ENCODE peak calls at places on chromosome 16, in ten cellular contexts. N, A, Q, S, M, L, K, B, P and J are unnamed samples.

GRCh38 chr16:57039148-57039812 is 49.9 kb downstream of the NLRC5 start:
- DNase-seq in N (no peak), A (no peak), Q (no peak), S (no peak), M (peak; percentile 57), L (no peak), K (peak; percentile 49), B (peak; percentile 43), P (no peak), J (no peak)

GRCh38 chr16:87393680-87394055 is 1.5 kb downstream of the MAP1LC3B start:
- DNase-seq in N (no peak), A (no peak), Q (no peak), S (no peak), M (no peak), L (no peak), K (no peak), B (no peak), P (no peak), J (no peak)

GRCh38 chr16:25716186-25716585 is 24.4 kb downstream of the HS3ST4 start:
- DNase-seq in N (no peak), A (no peak), Q (no peak), S (no peak), M (no peak), L (no peak), K (no peak), B (no peak), P (no peak), J (no peak)

GRCh38 chr16:29816694-29817441 is 916 bp downstream of the PAGR1 start:
- DNase-seq in N (no peak), A (peak; percentile 74), Q (no peak), S (peak; percentile 77), M (peak; percentile 67), L (peak; percentile 58), K (no peak), B (peak; percentile 55), P (peak; percentile 44), J (no peak)

GRCh38 chr16:77499373-77500285 is 64.8 kb upstream of the ADAMTS18 start:
- DNase-seq in N (peak; percentile 11), A (no peak), Q (no peak), S (peak; percentile 38), M (no peak), L (peak; percentile 29), K (no peak), B (no peak), P (no peak), J (no peak)

GRCh38 chr16:55480228-55480655 is 1.2 kb downstream of the MMP2 start:
- DNase-seq in N (peak; percentile 84), A (peak; percentile 57), Q (no peak), S (peak; percentile 97), M (no peak), L (peak; percentile 84), K (peak; percentile 84), B (no peak), P (no peak), J (no peak)

GRCh38 chr16:56279132-56279531 is 87.8 kb downstream of the GNAO1 start:
- DNase-seq in N (no peak), A (no peak), Q (no peak), S (no peak), M (no peak), L (no peak), K (no peak), B (no peak), P (peak; percentile 21), J (peak; percentile 45)

GRCh38 chr16:84505249-84506156 is 1.0 kb upstream of the MEAK7 start:
- DNase-seq in N (no peak), A (no peak), Q (no peak), S (peak; percentile 54), M (no peak), L (no peak), K (no peak), B (no peak), P (no peak), J (no peak)

GRCh38 chr16:66274335-66275110 is 92.0 kb upstream of the CDH5 start:
- DNase-seq in N (no peak), A (no peak), Q (no peak), S (no peak), M (peak; percentile 43), L (no peak), K (no peak), B (no peak), P (no peak), J (no peak)

GRCh38 chr16:19330801-19331484 is 45.4 kb downstream of the CLEC19A start:
- DNase-seq in N (no peak), A (no peak), Q (no peak), S (no peak), M (no peak), L (no peak), K (no peak), B (no peak), P (no peak), J (no peak)

GRCh38 chr16:22632621-22633020 is 121.9 kb downstream of the NPIPB5 start:
- DNase-seq in N (no peak), A (no peak), Q (no peak), S (no peak), M (no peak), L (no peak), K (no peak), B (no peak), P (no peak), J (no peak)

GRCh38 chr16:56956756-56957155 is 5.0 kb upstream of the CETP start:
- DNase-seq in N (no peak), A (no peak), Q (no peak), S (no peak), M (no peak), L (no peak), K (no peak), B (no peak), P (no peak), J (no peak)

GRCh38 chr16:16018705-16019104 is 69.3 kb downstream of the ABCC1 start:
- DNase-seq in N (no peak), A (no peak), Q (no peak), S (no peak), M (no peak), L (no peak), K (no peak), B (no peak), P (no peak), J (no peak)

GRCh38 chr16:68644715-68645493 is at the start of gene CDH3:
- DNase-seq in N (no peak), A (peak; percentile 74), Q (no peak), S (peak; percentile 84), M (peak; percentile 45), L (no peak), K (no peak), B (peak; percentile 48), P (no peak), J (no peak)
- TF ChIP-seq CTCF in N (no peak), A (no peak), Q (no peak), S (no peak), M (no peak), L (no peak), K (no peak), B (no peak), P (no peak), J (no peak)

DNA sequence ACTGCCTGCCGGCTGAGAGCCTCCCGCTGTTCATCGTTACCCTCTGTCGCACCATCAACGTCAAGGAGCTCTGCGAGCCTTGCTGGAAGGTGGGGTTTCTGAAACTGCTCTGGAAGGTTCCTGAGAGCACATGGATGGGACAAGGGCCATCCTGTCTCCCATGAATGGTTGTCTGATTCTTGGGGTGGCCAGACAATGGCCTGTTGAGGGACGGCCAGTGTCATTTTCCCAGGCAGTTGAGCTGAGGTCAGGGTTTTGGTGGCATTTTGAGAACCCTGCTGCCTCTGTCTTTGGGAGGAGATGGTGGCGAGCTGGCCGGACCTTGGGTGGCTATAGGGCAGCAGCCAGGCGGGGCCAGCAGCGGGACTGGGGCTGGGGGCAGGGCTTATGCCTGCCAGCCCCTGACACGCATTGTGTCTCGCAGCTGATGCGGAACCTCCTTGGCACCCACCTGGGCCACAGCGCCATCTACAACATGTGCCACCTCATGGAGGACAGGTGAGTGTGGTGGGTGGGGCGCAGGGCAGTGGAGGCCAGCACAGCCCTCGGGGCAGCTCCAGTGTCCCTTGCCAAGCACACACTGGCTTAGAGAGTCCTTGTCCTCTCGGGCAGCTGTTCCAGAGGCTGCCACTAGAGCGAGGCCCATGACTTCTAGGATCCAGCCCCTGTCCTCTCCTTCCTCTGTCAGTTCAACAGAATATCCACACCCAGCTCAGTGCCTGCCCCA is 9.1 kb downstream of the TSC2 start:
- DNase-seq in N (no peak), A (no peak), Q (no peak), S (no peak), M (no peak), L (no peak), K (no peak), B (no peak), P (no peak), J (no peak)
- TF ChIP-seq CTCF in N (peak; percentile 10), A (no peak), Q (no peak), S (no peak), M (no peak), L (peak; percentile 27), K (peak; percentile 10), B (no peak), P (no peak), J (no peak)

DNA sequence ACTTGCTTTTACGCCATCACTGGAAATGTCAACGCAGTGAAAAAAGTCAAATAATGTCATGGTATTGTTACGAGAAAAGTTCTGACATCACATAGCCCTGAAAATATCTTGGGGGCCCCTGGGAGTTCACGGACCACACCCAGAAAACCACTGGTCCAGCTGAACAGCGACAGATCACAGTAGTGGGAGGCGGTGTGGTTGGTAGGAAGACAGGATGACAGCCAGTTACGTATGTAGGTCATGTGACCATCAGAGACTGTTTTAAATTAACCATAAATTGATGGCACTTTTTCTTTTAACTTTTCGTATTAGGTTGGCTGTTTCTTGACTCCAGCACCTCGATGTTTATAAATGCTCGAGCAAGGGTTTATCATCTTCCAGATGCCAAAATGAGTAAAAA is 11.9 kb downstream of the ERCC4 start:
- DNase-seq in N (no peak), A (no peak), Q (no peak), S (no peak), M (no peak), L (no peak), K (no peak), B (no peak), P (no peak), J (no peak)
- TF ChIP-seq CTCF in N (no peak), A (no peak), Q (no peak), S (no peak), M (no peak), L (no peak), K (no peak), B (no peak), P (no peak), J (no peak)

GRCh38 chr16:4372315-4372577 is 598 bp downstream of the VASN start:
- DNase-seq in N (no peak), A (no peak), Q (no peak), S (no peak), M (no peak), L (no peak), K (no peak), B (no peak), P (no peak), J (no peak)

GRCh38 chr16:4373909-4374742 is 2.5 kb downstream of the VASN start:
- DNase-seq in N (peak; percentile 98), A (peak; percentile 80), Q (no peak), S (peak; percentile 97), M (no peak), L (peak; percentile 67), K (peak; percentile 93), B (no peak), P (no peak), J (no peak)

GRCh38 chr16:4371481-4372314 is at the start of gene VASN:
- DNase-seq in N (no peak), A (peak; percentile 91), Q (no peak), S (peak; percentile 95), M (peak; percentile 92), L (peak; percentile 80), K (no peak), B (peak; percentile 97), P (peak; percentile 59), J (no peak)

GRCh38 chr16:4373356-4373908 is 1.8 kb downstream of the VASN start:
- DNase-seq in N (no peak), A (peak; percentile 40), Q (no peak), S (peak; percentile 71), M (no peak), L (no peak), K (no peak), B (no peak), P (no peak), J (no peak)

GRCh38 chr16:4372578-4373355 is 1.1 kb downstream of the VASN start:
- DNase-seq in N (no peak), A (peak; percentile 74), Q (no peak), S (peak; percentile 63), M (no peak), L (no peak), K (no peak), B (no peak), P (no peak), J (no peak)
- TF ChIP-seq CTCF in N (no peak), A (no peak), Q (no peak), S (no peak), M (no peak), L (no peak), K (no peak), B (no peak), P (no peak), J (no peak)